ENCODE peak calls at places on chromosomes 7 and 10, in seven cellular contexts. One of them, this sample, is unnamed.

GRCh38 chr7:17099083-17099973 is 199.1 kb upstream of the AHR start:
- DNase-seq in kidney: no peak
- DNase-seq in transverse colon: peak; percentile 74
- DNase-seq in astrocyte of the cerebellum: no peak
- DNase-seq in cardiac muscle cell: no peak
- DNase-seq in A549: peak; percentile 50
- DNase-seq in progenitor cell of endocrine pancreas: no peak
- DNase-seq in this sample: no peak

GRCh38 chr10:59830601-59831259 is 75.6 kb downstream of the CCDC6 start:
- DNase-seq in kidney: no peak
- DNase-seq in transverse colon: peak; percentile 46
- DNase-seq in astrocyte of the cerebellum: peak; percentile 46
- DNase-seq in cardiac muscle cell: peak; percentile 69
- DNase-seq in A549: peak; percentile 55
- DNase-seq in progenitor cell of endocrine pancreas: peak; percentile 16
- DNase-seq in this sample: peak; percentile 63

GRCh38 chr7:35545831-35546230 is 149.1 kb downstream of the HERPUD2 start:
- DNase-seq in kidney: no peak
- DNase-seq in transverse colon: no peak
- DNase-seq in astrocyte of the cerebellum: no peak
- DNase-seq in cardiac muscle cell: no peak
- DNase-seq in A549: no peak
- DNase-seq in progenitor cell of endocrine pancreas: no peak
- DNase-seq in this sample: no peak

GRCh38 chr7:311131-311680 is 21.2 kb downstream of the FOXL3 start:
- DNase-seq in kidney: peak; percentile 28
- DNase-seq in transverse colon: no peak
- DNase-seq in astrocyte of the cerebellum: no peak
- DNase-seq in cardiac muscle cell: no peak
- DNase-seq in A549: no peak
- DNase-seq in progenitor cell of endocrine pancreas: no peak
- DNase-seq in this sample: no peak

GRCh38 chr7:77550586-77550985 is 13.5 kb downstream of the PTPN12 start:
- DNase-seq in kidney: no peak
- DNase-seq in transverse colon: no peak
- DNase-seq in astrocyte of the cerebellum: peak; percentile 74
- DNase-seq in cardiac muscle cell: no peak
- DNase-seq in A549: no peak
- DNase-seq in progenitor cell of endocrine pancreas: no peak
- DNase-seq in this sample: no peak

GRCh38 chr10:34075269-34075926 is 739.7 kb downstream of the PARD3 start:
- DNase-seq in kidney: no peak
- DNase-seq in transverse colon: no peak
- DNase-seq in astrocyte of the cerebellum: no peak
- DNase-seq in cardiac muscle cell: no peak
- DNase-seq in A549: no peak
- DNase-seq in progenitor cell of endocrine pancreas: no peak
- DNase-seq in this sample: no peak

GRCh38 chr10:65348637-65349036 is 1577.2 kb upstream of the LRRTM3 start:
- DNase-seq in kidney: no peak
- DNase-seq in transverse colon: no peak
- DNase-seq in astrocyte of the cerebellum: no peak
- DNase-seq in cardiac muscle cell: no peak
- DNase-seq in A549: no peak
- DNase-seq in progenitor cell of endocrine pancreas: no peak
- DNase-seq in this sample: no peak

GRCh38 chr10:127715782-127716378 is 21.1 kb upstream of the FOXI2 start:
- DNase-seq in kidney: no peak
- DNase-seq in transverse colon: no peak
- DNase-seq in astrocyte of the cerebellum: peak; percentile 1
- DNase-seq in cardiac muscle cell: peak; percentile 37
- DNase-seq in A549: no peak
- DNase-seq in progenitor cell of endocrine pancreas: no peak
- DNase-seq in this sample: no peak

GRCh38 chr7:17709127-17709526 is 231.2 kb downstream of the SNX13 start:
- DNase-seq in kidney: no peak
- DNase-seq in transverse colon: no peak
- DNase-seq in astrocyte of the cerebellum: no peak
- DNase-seq in cardiac muscle cell: no peak
- DNase-seq in A549: no peak
- DNase-seq in progenitor cell of endocrine pancreas: no peak
- DNase-seq in this sample: no peak

GRCh38 chr10:59585046-59585700 is 124.5 kb downstream of the SLC16A9 start:
- DNase-seq in kidney: no peak
- DNase-seq in transverse colon: no peak
- DNase-seq in astrocyte of the cerebellum: no peak
- DNase-seq in cardiac muscle cell: no peak
- DNase-seq in A549: no peak
- DNase-seq in progenitor cell of endocrine pancreas: no peak
- DNase-seq in this sample: no peak

GRCh38 chr10:62652114-62652513 is 152.4 kb upstream of the ADO start:
- DNase-seq in kidney: no peak
- DNase-seq in transverse colon: no peak
- DNase-seq in astrocyte of the cerebellum: no peak
- DNase-seq in cardiac muscle cell: no peak
- DNase-seq in A549: no peak
- DNase-seq in progenitor cell of endocrine pancreas: no peak
- DNase-seq in this sample: no peak

GRCh38 chr7:29898301-29898700 is 91.3 kb downstream of the SCRN1 start:
- DNase-seq in kidney: no peak
- DNase-seq in transverse colon: no peak
- DNase-seq in astrocyte of the cerebellum: no peak
- DNase-seq in cardiac muscle cell: no peak
- DNase-seq in A549: no peak
- DNase-seq in progenitor cell of endocrine pancreas: no peak
- DNase-seq in this sample: no peak

GRCh38 chr7:139699640-139700504 is 77.9 kb downstream of the HIPK2 start:
- DNase-seq in kidney: no peak
- DNase-seq in transverse colon: no peak
- DNase-seq in astrocyte of the cerebellum: no peak
- DNase-seq in cardiac muscle cell: no peak
- DNase-seq in A549: no peak
- DNase-seq in progenitor cell of endocrine pancreas: no peak
- DNase-seq in this sample: no peak

GRCh38 chr7:81605493-81605892 is 164.4 kb downstream of the HGF start:
- DNase-seq in kidney: no peak
- DNase-seq in transverse colon: no peak
- DNase-seq in astrocyte of the cerebellum: no peak
- DNase-seq in cardiac muscle cell: no peak
- DNase-seq in A549: no peak
- DNase-seq in progenitor cell of endocrine pancreas: no peak
- DNase-seq in this sample: no peak

GRCh38 chr7:155405399-155406318 is 52.3 kb upstream of the EN2 start:
- DNase-seq in kidney: no peak
- DNase-seq in transverse colon: no peak
- DNase-seq in astrocyte of the cerebellum: no peak
- DNase-seq in cardiac muscle cell: peak; percentile 7
- DNase-seq in A549: peak; percentile 41
- DNase-seq in progenitor cell of endocrine pancreas: no peak
- DNase-seq in this sample: peak; percentile 28

DNA sequence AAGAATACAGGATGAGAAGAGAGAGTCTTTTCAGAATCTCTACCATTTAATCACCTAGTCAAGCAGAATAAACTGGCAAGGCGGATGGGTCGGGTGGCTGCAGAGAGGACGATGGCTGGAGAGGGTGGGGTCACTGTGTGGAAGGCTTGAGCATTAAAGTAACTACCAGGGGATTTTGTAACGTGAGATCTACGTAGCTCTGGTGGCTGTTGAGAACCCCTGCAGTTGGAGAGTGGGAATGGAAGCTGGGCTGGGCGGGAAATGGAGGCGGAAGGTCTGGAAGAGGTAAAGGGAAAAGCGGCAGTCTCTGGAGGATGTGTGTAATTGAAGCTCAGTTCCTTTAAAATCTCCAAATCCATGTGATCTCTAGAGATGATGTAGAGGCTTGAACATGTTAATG is 135.0 kb downstream of the GATA3 start:
- DNase-seq in kidney: no peak
- DNase-seq in transverse colon: no peak
- DNase-seq in astrocyte of the cerebellum: no peak
- DNase-seq in cardiac muscle cell: no peak
- DNase-seq in A549: no peak
- DNase-seq in progenitor cell of endocrine pancreas: no peak
- DNase-seq in this sample: no peak
- TF ChIP-seq CTCF in kidney: no peak
- TF ChIP-seq CTCF in transverse colon: no peak
- TF ChIP-seq CTCF in astrocyte of the cerebellum: no peak
- TF ChIP-seq CTCF in cardiac muscle cell: no peak
- TF ChIP-seq CTCF in A549: no peak
- TF ChIP-seq CTCF in progenitor cell of endocrine pancreas: no peak
- TF ChIP-seq CTCF in this sample: no peak

DNA sequence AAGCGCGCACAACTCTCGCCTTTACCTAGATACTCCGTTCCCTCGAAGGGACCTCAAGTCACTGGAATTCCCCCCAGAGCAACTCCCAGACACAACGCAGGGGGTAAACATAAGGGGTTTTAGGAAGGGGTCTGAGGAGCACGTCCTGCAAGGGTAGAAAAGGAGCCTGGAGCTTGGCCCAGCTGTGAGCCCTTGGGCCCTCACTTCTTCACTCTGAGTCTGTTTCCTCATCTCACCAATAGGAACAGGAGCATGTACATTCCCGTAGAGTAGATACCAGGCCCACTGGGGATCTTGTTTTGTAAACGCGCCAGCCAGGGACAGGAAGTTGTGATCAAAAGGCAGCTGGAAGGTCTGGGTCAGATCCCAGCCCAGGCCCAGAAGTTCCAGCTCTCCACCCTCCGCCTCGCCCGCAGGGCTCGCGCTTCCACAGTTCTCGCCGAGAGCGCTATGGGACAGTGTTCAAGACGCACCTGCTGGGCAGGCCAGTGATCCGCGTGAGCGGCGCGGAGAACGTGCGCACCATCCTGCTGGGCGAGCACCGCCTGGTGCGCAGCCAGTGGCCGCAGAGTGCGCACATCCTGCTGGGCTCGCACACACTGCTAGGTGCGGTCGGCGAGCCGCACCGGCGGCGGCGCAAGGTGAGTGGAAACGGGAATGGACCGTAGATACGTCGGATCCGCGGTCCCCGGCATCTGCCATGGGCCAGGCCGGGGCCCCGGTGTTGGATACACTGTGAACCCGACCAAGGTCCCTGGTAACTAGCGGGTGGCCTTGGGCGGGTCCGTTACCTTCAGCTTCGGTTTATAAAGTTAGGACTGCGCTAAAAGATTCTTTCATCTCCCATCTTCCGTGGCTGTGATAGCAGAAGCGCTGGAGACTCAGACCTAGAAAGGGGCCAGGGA is 1.2 kb downstream of the CYP26C1 start:
- DNase-seq in kidney: peak; percentile 70
- DNase-seq in transverse colon: no peak
- DNase-seq in astrocyte of the cerebellum: no peak
- DNase-seq in cardiac muscle cell: no peak
- DNase-seq in A549: no peak
- DNase-seq in progenitor cell of endocrine pancreas: no peak
- DNase-seq in this sample: no peak
- TF ChIP-seq CTCF in kidney: no peak
- TF ChIP-seq CTCF in transverse colon: no peak
- TF ChIP-seq CTCF in astrocyte of the cerebellum: no peak
- TF ChIP-seq CTCF in cardiac muscle cell: no peak
- TF ChIP-seq CTCF in A549: no peak
- TF ChIP-seq CTCF in progenitor cell of endocrine pancreas: no peak
- TF ChIP-seq CTCF in this sample: no peak

GRCh38 chr7:12436896-12437535 is 33.4 kb upstream of the VWDE start:
- DNase-seq in kidney: no peak
- DNase-seq in transverse colon: no peak
- DNase-seq in astrocyte of the cerebellum: no peak
- DNase-seq in cardiac muscle cell: peak; percentile 47
- DNase-seq in A549: no peak
- DNase-seq in progenitor cell of endocrine pancreas: no peak
- DNase-seq in this sample: peak; percentile 44
- TF ChIP-seq CTCF in kidney: no peak
- TF ChIP-seq CTCF in transverse colon: no peak
- TF ChIP-seq CTCF in astrocyte of the cerebellum: peak; percentile 47
- TF ChIP-seq CTCF in cardiac muscle cell: no peak
- TF ChIP-seq CTCF in A549: peak; percentile 29
- TF ChIP-seq CTCF in progenitor cell of endocrine pancreas: no peak
- TF ChIP-seq CTCF in this sample: no peak

DNA sequence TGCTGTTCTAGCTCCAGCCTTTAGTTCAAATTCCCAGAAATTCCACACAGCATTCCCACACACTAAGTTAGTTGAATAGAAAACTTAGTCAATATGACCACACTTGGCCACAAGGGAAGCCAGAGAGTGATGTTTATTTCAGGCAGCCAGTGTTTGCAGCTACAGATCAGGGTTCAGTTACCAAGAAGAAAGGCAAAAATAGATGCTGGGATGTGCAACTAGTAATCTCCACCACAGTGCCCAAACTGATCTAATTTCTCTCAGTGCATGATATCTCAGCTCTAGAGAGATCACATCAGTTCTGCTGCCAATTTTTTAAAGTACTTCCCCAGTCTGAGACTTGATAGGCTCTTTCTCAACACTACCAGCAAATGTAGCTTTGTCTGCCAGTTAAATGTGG is 17.6 kb downstream of the SLF2 start:
- DNase-seq in kidney: no peak
- DNase-seq in transverse colon: no peak
- DNase-seq in astrocyte of the cerebellum: no peak
- DNase-seq in cardiac muscle cell: peak; percentile 17
- DNase-seq in A549: peak; percentile 10
- DNase-seq in progenitor cell of endocrine pancreas: no peak
- DNase-seq in this sample: no peak
- TF ChIP-seq CTCF in kidney: no peak
- TF ChIP-seq CTCF in transverse colon: no peak
- TF ChIP-seq CTCF in astrocyte of the cerebellum: no peak
- TF ChIP-seq CTCF in cardiac muscle cell: no peak
- TF ChIP-seq CTCF in A549: no peak
- TF ChIP-seq CTCF in progenitor cell of endocrine pancreas: no peak
- TF ChIP-seq CTCF in this sample: no peak

GRCh38 chr7:158325530-158326381 is 261.9 kb downstream of the PTPRN2 start:
- DNase-seq in kidney: no peak
- DNase-seq in transverse colon: peak; percentile 16
- DNase-seq in astrocyte of the cerebellum: no peak
- DNase-seq in cardiac muscle cell: peak; percentile 77
- DNase-seq in A549: no peak
- DNase-seq in progenitor cell of endocrine pancreas: peak; percentile 74
- DNase-seq in this sample: peak; percentile 85
- TF ChIP-seq CTCF in kidney: peak; percentile 32
- TF ChIP-seq CTCF in transverse colon: peak; percentile 44
- TF ChIP-seq CTCF in astrocyte of the cerebellum: no peak
- TF ChIP-seq CTCF in cardiac muscle cell: no peak
- TF ChIP-seq CTCF in A549: no peak
- TF ChIP-seq CTCF in progenitor cell of endocrine pancreas: peak; percentile 80
- TF ChIP-seq CTCF in this sample: peak; percentile 28